ENCODE peak calls at places on chromosome 3, in seven cellular contexts. J is body of pancreas, D is ovary, L is adrenal gland, G is stomach, Z is HCT116, V is lower leg skin. N is an unnamed sample.

GRCh38 chr3:127611251-127611650 is 13.0 kb downstream of the MCM2 start:
- DNase-seq in V (no peak), Z (no peak), D (no peak), G (no peak), J (no peak), L (no peak), N (no peak)

GRCh38 chr3:13393427-13394360 is 26.4 kb downstream of the NUP210 start:
- DNase-seq in J (no peak), L (no peak), G (no peak), V (no peak), D (no peak), Z (no peak), N (peak; percentile 80)

GRCh38 chr3:42936157-42936981 is 30.4 kb downstream of the ZNF662 start:
- DNase-seq in J (peak; percentile 27), G (peak; percentile 27), D (peak; percentile 77), V (no peak), L (peak; percentile 46), Z (no peak), N (no peak)

GRCh38 chr3:154316974-154317767 is 7.1 kb downstream of the DHX36 start:
- DNase-seq in D (no peak), G (no peak), V (no peak), L (no peak), J (no peak), Z (no peak), N (no peak)

GRCh38 chr3:71201939-71202338 is 381.6 kb downstream of the FOXP1 start:
- DNase-seq in D (peak; percentile 84), V (peak; percentile 43), G (peak; percentile 69), Z (no peak), J (peak; percentile 63), L (peak; percentile 75), N (peak; percentile 39)

GRCh38 chr3:82671466-82671865 is 910.0 kb upstream of the GBE1 start:
- DNase-seq in J (no peak), Z (no peak), V (no peak), L (no peak), D (no peak), G (no peak), N (no peak)

GRCh38 chr3:129224984-129225393 is 24.4 kb upstream of the COPG1 start:
- DNase-seq in V (peak; percentile 81), L (peak; percentile 97), G (peak; percentile 81), D (peak; percentile 58), J (peak; percentile 94), Z (no peak), N (peak; percentile 96)

GRCh38 chr3:66036586-66037061 is 2.1 kb downstream of the MAGI1 start:
- DNase-seq in J (peak; percentile 27), D (no peak), L (peak; percentile 6), G (peak; percentile 44), V (no peak), Z (no peak), N (no peak)

GRCh38 chr3:14490831-14491230 is 49.3 kb downstream of the GRIP2 start:
- DNase-seq in D (no peak), G (no peak), Z (no peak), J (no peak), L (no peak), V (no peak), N (no peak)

GRCh38 chr3:186784820-186785516 is 1.6 kb downstream of the EIF4A2 start:
- DNase-seq in G (no peak), L (no peak), J (peak; percentile 23), D (no peak), Z (no peak), V (no peak), N (no peak)

GRCh38 chr3:194296832-194297666 is 54.1 kb downstream of the CPN2 start:
- DNase-seq in Z (peak; percentile 22), D (peak; percentile 76), G (no peak), J (peak; percentile 78), L (peak; percentile 90), V (no peak), N (peak; percentile 72)

GRCh38 chr3:30520695-30521094 is 85.7 kb upstream of the TGFBR2 start:
- DNase-seq in Z (no peak), J (no peak), D (no peak), G (no peak), V (no peak), L (no peak), N (no peak)

GRCh38 chr3:104316118-104316517 is 1050.6 kb upstream of the ALCAM start:
- DNase-seq in V (no peak), J (no peak), L (no peak), D (no peak), G (no peak), Z (no peak), N (no peak)

GRCh38 chr3:187066228-187066995 is 72.9 kb downstream of the RPL39L start:
- DNase-seq in V (no peak), Z (peak; percentile 47), D (no peak), L (no peak), G (no peak), J (no peak), N (no peak)

GRCh38 chr3:194103475-194103874 is 32.5 kb upstream of the HES1 start:
- DNase-seq in Z (no peak), L (no peak), V (no peak), G (no peak), D (no peak), J (no peak), N (no peak)

GRCh38 chr3:14885307-14885706 is 62.1 kb upstream of the NR2C2 start:
- DNase-seq in D (no peak), V (no peak), L (no peak), Z (no peak), J (no peak), G (peak; percentile 75), N (no peak)

GRCh38 chr3:195524171-195524896 is 18.8 kb downstream of the PPP1R2 start:
- DNase-seq in Z (no peak), G (no peak), D (no peak), V (no peak), J (no peak), L (no peak), N (no peak)

GRCh38 chr3:104127830-104128229 is 1238.9 kb upstream of the ALCAM start:
- DNase-seq in G (no peak), Z (no peak), L (no peak), J (no peak), D (no peak), V (no peak), N (no peak)

GRCh38 chr3:64915778-64916177 is 228.0 kb upstream of the ADAMTS9 start:
- DNase-seq in D (no peak), V (no peak), G (no peak), Z (no peak), L (peak; percentile 39), J (no peak), N (no peak)

GRCh38 chr3:39315420-39315819 is 14.1 kb upstream of the CCR8 start:
- DNase-seq in V (no peak), D (no peak), J (no peak), L (no peak), G (no peak), Z (no peak), N (no peak)

DNA sequence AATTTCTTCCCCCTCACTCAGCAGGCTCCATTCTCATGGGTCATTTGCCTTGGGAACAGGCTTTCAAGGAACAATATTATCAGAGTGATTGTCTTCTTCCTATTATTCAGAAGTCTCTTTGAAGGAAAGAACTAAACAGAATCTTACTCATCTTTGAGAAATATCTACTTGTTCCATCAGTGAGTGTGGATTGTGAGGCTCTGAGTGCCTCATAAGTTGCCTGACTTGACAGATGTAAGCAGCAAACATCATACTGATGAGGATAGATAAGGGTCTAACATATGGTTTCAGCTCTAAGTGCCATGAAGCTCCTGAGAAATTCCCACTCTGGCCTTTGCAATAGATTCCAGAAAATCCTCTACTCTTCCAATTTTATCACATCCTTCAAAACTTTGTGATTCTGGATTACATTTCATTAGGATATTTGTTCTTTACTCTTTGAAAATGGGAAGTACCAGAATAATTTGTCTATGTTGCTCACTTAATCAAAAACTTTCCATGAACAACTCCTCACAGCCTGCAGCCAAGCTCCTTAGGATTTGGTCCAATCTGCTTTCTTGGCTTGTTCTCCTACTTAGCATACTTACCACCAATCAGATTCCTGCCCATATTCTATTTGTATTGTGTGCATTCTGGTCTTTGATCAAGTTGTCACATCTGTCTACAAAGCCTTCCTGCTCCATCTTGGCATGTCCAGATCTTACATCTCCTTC is 120.1 kb downstream of the RPL22L1 start:
- DNase-seq in V (no peak), J (no peak), G (no peak), D (no peak), Z (no peak), L (no peak), N (no peak)
- TF ChIP-seq POLR2A in V (no peak), J (no peak), G (no peak), D (no peak), Z (no peak), L (no peak), N (no peak)

DNA sequence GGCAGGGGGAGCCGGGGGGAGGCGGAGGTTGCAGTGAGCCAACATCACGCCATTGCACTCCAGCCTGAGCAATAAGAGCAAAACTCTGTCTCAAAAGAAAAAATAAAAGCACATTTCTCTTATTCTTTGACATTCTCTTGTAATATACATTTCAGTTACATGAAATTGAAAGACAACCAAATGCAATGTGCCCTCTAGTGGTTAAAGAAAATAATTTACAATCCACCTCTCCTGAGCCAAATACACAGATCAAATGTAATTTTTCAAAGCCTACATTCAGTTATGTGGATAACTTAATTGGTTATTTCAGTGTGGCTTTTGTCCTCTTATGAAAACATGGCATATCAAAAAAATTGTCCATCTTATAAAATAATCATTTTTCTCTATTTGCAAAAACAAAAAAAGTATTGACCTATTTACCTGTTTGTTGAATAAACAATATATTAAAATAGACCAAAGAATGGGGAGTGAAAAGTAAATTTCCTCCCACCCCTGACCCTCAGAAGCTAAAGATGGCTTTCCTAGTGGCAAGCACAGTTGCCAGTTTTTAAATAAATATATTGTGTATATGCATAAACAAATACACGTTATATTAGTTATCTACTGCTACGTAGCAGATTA is 14.2 kb upstream of the U2SURP start:
- DNase-seq in G (no peak), V (no peak), L (no peak), Z (no peak), J (no peak), D (no peak), N (no peak)
- TF ChIP-seq POLR2A in G (no peak), V (no peak), L (no peak), Z (no peak), J (no peak), D (no peak), N (no peak)

GRCh38 chr3:197297476-197298340 is 704 bp downstream of the DLG1 start:
- DNase-seq in Z (peak; percentile 68), L (peak; percentile 89), V (peak; percentile 84), D (peak; percentile 89), G (peak; percentile 91), J (peak; percentile 87), N (peak; percentile 93)
- TF ChIP-seq POLR2A in Z (no peak), L (peak; percentile 11), V (no peak), D (no peak), G (no peak), J (no peak), N (no peak)

GRCh38 chr3:3133490-3133889 is 6.8 kb downstream of the TRNT1 start:
- DNase-seq in J (no peak), L (no peak), G (no peak), Z (no peak), V (no peak), D (no peak), N (no peak)

GRCh38 chr3:3126477-3127431 is at the start of gene TRNT1:
- DNase-seq in V (peak; percentile 93), L (peak; percentile 98), Z (peak; percentile 73), G (peak; percentile 98), J (peak; percentile 97), D (peak; percentile 97), N (peak; percentile 97)

GRCh38 chr3:3129579-3129978 is 2.8 kb downstream of the TRNT1 start:
- DNase-seq in D (no peak), L (no peak), G (no peak), Z (no peak), V (no peak), J (no peak), N (no peak)

GRCh38 chr3:3125977-3126376 is 763 bp upstream of the TRNT1 start:
- DNase-seq in J (no peak), L (no peak), V (no peak), G (no peak), Z (no peak), D (peak; percentile 40), N (no peak)

GRCh38 chr3:3127432-3128010 is 781 bp downstream of the TRNT1 start:
- DNase-seq in J (no peak), Z (no peak), D (no peak), G (no peak), L (peak; percentile 5), V (no peak), N (no peak)
- TF ChIP-seq POLR2A in J (no peak), Z (no peak), D (no peak), G (no peak), L (no peak), V (no peak), N (no peak)

N was measured in right lobe of liver.